ENCODE peak calls at places on chromosome 1, in eight cellular contexts. H is activated CD8-positive, alpha-beta T cell treated with anti-CD3 and anti-CD28 coated beads, Interleukin-2, amount 10 ng/mL, durations not matched to agents 7 days and 5 days; F is stomach; U is posterior cingulate gyrus; V is AG04449; P is transverse colon; M is AG09319; Y is sciatic nerve. O is an unnamed sample.

GRCh38 chr1:154398678-154399077 is 6.5 kb upstream of the IL6R start:
- DNase-seq in H (no peak), F (no peak), P (no peak), U (no peak), Y (no peak), V (no peak), M (no peak), O (no peak)

GRCh38 chr1:31904339-31905092 is 33.7 kb downstream of the PTP4A2 start:
- DNase-seq in F (no peak), Y (no peak), U (no peak), M (no peak), V (no peak), H (no peak), P (no peak), O (no peak)

GRCh38 chr1:207839083-207839413 is 71.9 kb downstream of the CD34 start:
- DNase-seq in F (no peak), V (no peak), P (no peak), H (no peak), Y (no peak), U (no peak), M (no peak), O (no peak)

GRCh38 chr1:16374266-16374665 is 7.2 kb downstream of the SZRD1 start:
- DNase-seq in U (no peak), H (no peak), M (no peak), P (no peak), Y (no peak), F (no peak), V (no peak), O (no peak)

GRCh38 chr1:82318921-82319320 is 518.2 kb downstream of the ADGRL2 start:
- DNase-seq in Y (no peak), V (no peak), F (no peak), U (no peak), P (no peak), H (no peak), M (no peak), O (no peak)

GRCh38 chr1:194830387-194830786 is 1644.0 kb upstream of the B3GALT2 start:
- DNase-seq in H (no peak), M (no peak), P (no peak), U (no peak), F (no peak), V (no peak), Y (no peak), O (no peak)

GRCh38 chr1:52365091-52365745 is 787 bp downstream of the CC2D1B start:
- DNase-seq in V (no peak), Y (peak; percentile 72), P (peak; percentile 66), M (peak; percentile 27), H (no peak), F (peak; percentile 47), U (no peak), O (peak; percentile 80)

GRCh38 chr1:221994939-221995338 is 253.1 kb upstream of the DUSP10 start:
- DNase-seq in F (no peak), P (no peak), V (peak; percentile 68), M (no peak), U (no peak), Y (no peak), H (no peak), O (peak; percentile 63)

GRCh38 chr1:235708390-235708962 is 58.9 kb upstream of the GNG4 start:
- DNase-seq in F (no peak), P (no peak), U (no peak), Y (no peak), V (peak; percentile 45), H (no peak), M (no peak), O (peak; percentile 72)

GRCh38 chr1:100747821-100748220 is 28.3 kb downstream of the VCAM1 start:
- DNase-seq in H (no peak), Y (no peak), V (no peak), U (no peak), F (no peak), P (no peak), M (no peak), O (no peak)

GRCh38 chr1:16017461-16018303 is at the start of gene HSPB7:
- DNase-seq in V (peak; percentile 42), M (peak; percentile 50), Y (peak; percentile 84), P (peak; percentile 69), U (no peak), F (peak; percentile 81), H (no peak), O (no peak)

GRCh38 chr1:203342192-203342940 is 8.6 kb downstream of the FMOD start:
- DNase-seq in Y (no peak), F (peak; percentile 71), H (peak; percentile 49), M (no peak), V (no peak), P (peak; percentile 77), U (peak; percentile 58), O (peak; percentile 51)

GRCh38 chr1:179742717-179743678 is at the start of gene FAM163A:
- DNase-seq in V (no peak), F (no peak), H (no peak), M (no peak), P (no peak), Y (no peak), U (no peak), O (peak; percentile 27)